ENCODE peak calls at places on chromosome 13, in four cellular contexts. A is aorta, Z is hepatocyte, V is Caco-2. H is an unnamed sample.

GRCh38 chr13:36848228-36848982 is 29.4 kb downstream of the RFXAP start:
- DNase-seq in A (no peak), Z (no peak), V (no peak), H (peak; percentile 27)

GRCh38 chr13:43986395-43986794 is 106.7 kb downstream of the LACC1 start:
- DNase-seq in Z (peak; percentile 35), V (no peak), A (no peak), H (no peak)

GRCh38 chr13:110258876-110259631 is 47.9 kb downstream of the COL4A1 start:
- DNase-seq in Z (no peak), V (no peak), A (no peak), H (no peak)

GRCh38 chr13:44142911-44143665 is 230.5 kb upstream of the SERP2 start:
- DNase-seq in A (no peak), Z (peak; percentile 21), V (peak; percentile 48), H (no peak)

GRCh38 chr13:44165895-44166496 is 207.6 kb upstream of the SERP2 start:
- DNase-seq in A (no peak), V (no peak), Z (no peak), H (no peak)

GRCh38 chr13:37058801-37059135 is 720 bp downstream of the SUPT20H start:
- DNase-seq in A (no peak), Z (peak; percentile 49), V (no peak), H (peak; percentile 62)

GRCh38 chr13:66501187-66501586 is 728.9 kb downstream of the PCDH9 start:
- DNase-seq in Z (no peak), V (no peak), A (no peak), H (no peak)

GRCh38 chr13:35984776-35985453 is 146.3 kb downstream of the DCLK1 start:
- DNase-seq in Z (peak; percentile 22), V (no peak), A (no peak), H (no peak)

GRCh38 chr13:102569488-102569887 is 27.3 kb upstream of the TPP2 start:
- DNase-seq in A (no peak), Z (no peak), V (no peak), H (no peak)

GRCh38 chr13:77386880-77387606 is 60.1 kb upstream of the MYCBP2 start:
- DNase-seq in A (no peak), Z (no peak), V (no peak), H (no peak)

GRCh38 chr13:113845723-113846638 is 17.9 kb downstream of the GAS6 start:
- DNase-seq in A (peak; percentile 55), Z (no peak), V (no peak), H (peak; percentile 35)

GRCh38 chr13:71861769-71862168 is 5.2 kb downstream of the DACH1 start:
- DNase-seq in V (no peak), A (no peak), Z (no peak), H (no peak)

GRCh38 chr13:62887046-62887445 is 1471.4 kb upstream of the PCDH20 start:
- DNase-seq in A (peak; percentile 49), Z (no peak), V (no peak), H (no peak)

GRCh38 chr13:46666727-46667456 is 113.9 kb downstream of the LRCH1 start:
- DNase-seq in A (no peak), V (no peak), Z (peak; percentile 21), H (peak; percentile 26)

GRCh38 chr13:91930687-91931086 is 532.3 kb downstream of the GPC5 start:
- DNase-seq in A (no peak), V (no peak), Z (no peak), H (no peak)

GRCh38 chr13:43146400-43146799 is 123.0 kb downstream of the DNAJC15 start:
- DNase-seq in V (no peak), A (no peak), Z (no peak), H (no peak)

GRCh38 chr13:76832258-76832988 is 53.8 kb downstream of the KCTD12 start:
- DNase-seq in A (no peak), Z (peak; percentile 28), V (no peak), H (no peak)

GRCh38 chr13:81929988-81930387 is 1589.1 kb upstream of the SPRY2 start:
- DNase-seq in A (no peak), V (peak; percentile 26), Z (peak; percentile 51), H (peak; percentile 4)

GRCh38 chr13:113029487-113030258 is 60.7 kb downstream of the MCF2L start:
- DNase-seq in A (no peak), V (peak; percentile 87), Z (peak; percentile 69), H (peak; percentile 73)

GRCh38 chr13:90070837-90071525 is 1276.5 kb upstream of the MIR17HG start:
- DNase-seq in A (no peak), Z (peak; percentile 9), V (peak; percentile 47), H (no peak)

GRCh38 chr13:23620613-23621315 is 50.6 kb downstream of the TNFRSF19 start:
- DNase-seq in V (no peak), A (no peak), Z (no peak), H (no peak)

GRCh38 chr13:20814224-20814910 is 40.6 kb upstream of the EEF1AKMT1 start:
- DNase-seq in V (no peak), A (peak; percentile 94), Z (peak; percentile 60), H (peak; percentile 84)

GRCh38 chr13:43464578-43465264 is 322.1 kb downstream of the ENOX1 start:
- DNase-seq in A (no peak), V (no peak), Z (no peak), H (no peak)

GRCh38 chr13:32261567-32261966 is 53.6 kb downstream of the ZAR1L start:
- DNase-seq in Z (peak; percentile 76), V (no peak), A (peak; percentile 77), H (peak; percentile 76)

GRCh38 chr13:76948139-76948538 is at the start of gene ACOD1:
- DNase-seq in V (no peak), A (no peak), Z (no peak), H (no peak)

GRCh38 chr13:45817833-45818232 is 33.7 kb downstream of the SIAH3 start:
- DNase-seq in V (no peak), A (no peak), Z (no peak), H (no peak)

GRCh38 chr13:78603240-78603947 is at the start of gene POU4F1:
- DNase-seq in V (peak; percentile 91), Z (peak; percentile 85), A (peak; percentile 77), H (peak; percentile 96)

GRCh38 chr13:61664821-61665705 is 249.4 kb upstream of the PCDH20 start:
- DNase-seq in A (no peak), V (peak; percentile 35), Z (peak; percentile 44), H (no peak)

GRCh38 chr13:47144782-47145181 is 247.9 kb upstream of the HTR2A start:
- DNase-seq in Z (no peak), A (no peak), V (no peak), H (no peak)

GRCh38 chr13:110557610-110558305 is 3.8 kb downstream of the RAB20 start:
- DNase-seq in Z (no peak), V (no peak), A (peak; percentile 76), H (no peak)

GRCh38 chr13:48402325-48402962 is 10.5 kb downstream of the LPAR6 start:
- DNase-seq in V (no peak), A (no peak), Z (no peak), H (no peak)

GRCh38 chr13:113856716-113857065 is 7.2 kb downstream of the GAS6 start:
- DNase-seq in V (no peak), A (peak; percentile 80), Z (no peak), H (no peak)

GRCh38 chr13:113207890-113208423 is 512 bp downstream of the PCID2 start:
- DNase-seq in V (peak; percentile 64), A (peak; percentile 86), Z (peak; percentile 75), H (peak; percentile 54)

GRCh38 chr13:60645552-60646138 is 248.6 kb downstream of the TDRD3 start:
- DNase-seq in A (peak; percentile 63), V (no peak), Z (no peak), H (no peak)

GRCh38 chr13:43041368-43041921 is 18.1 kb downstream of the DNAJC15 start:
- DNase-seq in V (no peak), Z (no peak), A (no peak), H (no peak)

GRCh38 chr13:90447735-90448103 is 899.8 kb upstream of the MIR17HG start:
- DNase-seq in Z (no peak), A (no peak), V (no peak), H (no peak)

GRCh38 chr13:113766035-113766800 is 7.2 kb downstream of the TMEM255B start:
- DNase-seq in A (peak; percentile 72), V (no peak), Z (no peak), H (no peak)

GRCh38 chr13:44620057-44620456 is 43.9 kb upstream of the TSC22D1 start:
- DNase-seq in V (no peak), A (no peak), Z (peak; percentile 44), H (no peak)

GRCh38 chr13:99842379-99842778 is 129.2 kb downstream of the ZIC5 start:
- DNase-seq in A (no peak), Z (no peak), V (no peak), H (no peak)
- H3K4me1 ChIP-seq in A (no peaks in the 10 kb centered on the region), Z (no peaks in the 10 kb centered on the region), V (no peaks in the 10 kb centered on the region), H (no peaks in the 10 kb centered on the region)

DNA sequence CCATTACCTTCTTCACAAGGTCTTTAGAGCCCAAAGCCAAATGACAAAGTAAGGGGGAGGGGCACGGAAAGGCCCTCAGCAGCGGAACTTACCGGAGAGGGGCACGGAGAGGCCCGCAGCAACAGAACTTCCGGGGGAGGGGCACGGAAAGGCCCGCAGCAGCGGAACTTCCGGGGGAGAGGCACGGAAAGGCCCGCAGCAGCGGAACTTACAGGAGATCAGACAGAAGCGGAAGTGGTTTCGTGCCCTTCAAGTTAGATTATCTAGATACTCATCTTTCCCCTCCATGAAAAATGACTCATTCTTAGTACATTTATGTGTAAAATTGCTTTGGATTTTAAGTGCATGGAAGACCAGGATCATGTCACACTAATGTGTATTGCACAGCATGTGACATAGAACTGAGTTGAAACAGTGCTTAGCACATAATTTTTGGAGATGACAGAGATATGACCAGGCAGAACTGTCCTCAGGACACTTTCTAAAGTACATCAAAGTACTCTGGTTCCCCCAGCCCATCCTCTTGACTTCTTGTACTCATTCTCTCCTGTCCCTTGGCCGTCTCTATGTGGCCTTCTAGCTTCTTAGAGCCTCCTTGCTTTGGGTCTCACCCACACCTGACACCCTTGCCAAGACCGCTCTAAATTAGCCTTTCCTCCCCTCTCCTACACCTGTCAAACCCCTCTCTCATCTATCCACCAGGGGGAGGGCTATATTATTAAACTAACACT is 25.7 kb upstream of the TPTE2 start:
- DNase-seq in Z (no peak), V (peak; percentile 41), A (no peak), H (peak; percentile 86)
- H3K4me3 ChIP-seq in Z (no peak overlapping the region), V (no peak overlapping the region), A (no peak overlapping the region), H (peak overlapping the region; percentile 56)

GRCh38 chr13:50226515-50227147 is 211.4 kb downstream of the KCNRG start:
- DNase-seq in A (no peak), Z (no peak), V (no peak), H (no peak)
- H3K4me1 ChIP-seq in A (no peaks in the 10 kb centered on the region), Z (peaks cover 16% of the 10 kb centered on the region), V (peaks cover 26% of the 10 kb centered on the region), H (peaks cover 6% of the 10 kb centered on the region)

DNA sequence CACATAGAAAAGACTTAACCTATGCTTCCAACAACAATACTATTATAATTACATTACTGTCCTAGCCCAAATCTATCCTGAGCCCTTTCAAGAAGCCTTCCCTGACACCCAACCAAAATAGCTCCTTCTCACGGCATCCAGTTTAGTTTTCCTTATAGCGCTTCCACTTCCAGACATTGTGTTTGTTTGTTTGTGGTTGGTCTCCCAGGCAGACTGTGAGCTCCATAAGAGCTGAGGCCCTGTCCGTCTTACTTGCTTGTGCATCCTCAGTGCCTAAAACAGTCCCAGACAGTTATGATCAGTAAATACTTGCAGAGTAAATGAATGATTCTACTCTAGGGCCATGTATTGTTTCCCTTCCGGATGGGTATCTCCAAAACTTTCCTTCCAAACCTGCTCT is 68.1 kb upstream of the STARD13 start:
- DNase-seq in A (no peak), Z (no peak), V (no peak), H (no peak)
- H3K4me3 ChIP-seq in A (no peak overlapping the region), Z (no peak overlapping the region), V (no peak overlapping the region), H (no peak overlapping the region)